ENCODE peak calls at places on chromosomes 5 and 9, in eight cellular contexts. A is ecto neural progenitor cell; N is naive B cell; G is stimulated activated CD4-positive, alpha-beta T cell treated with anti-CD3 and anti-CD28 coated beads, Interleukin-15, amount 100 ng/mL, for 24 hours; U is transverse colon; O is HCEC 1CT; Z is HTR-8/SVneo; E is nucleus accumbens. D is an unnamed sample.

GRCh38 chr5:177130211-177131018 is 3.2 kb upstream of the NSD1 start:
- DNase-seq in A (no peak), N (no peak), G (no peak), U (no peak), O (peak; percentile 18), Z (no peak), E (no peak), D (no peak)

GRCh38 chr9:120438111-120438510 is 141.9 kb downstream of the CDK5RAP2 start:
- DNase-seq in A (no peak), N (no peak), G (no peak), U (no peak), O (peak; percentile 1), Z (no peak), E (no peak), D (no peak)

GRCh38 chr5:35198096-35198495 is 32.2 kb downstream of the PRLR start:
- DNase-seq in A (no peak), N (no peak), G (no peak), U (peak; percentile 74), O (peak; percentile 46), Z (peak; percentile 24), E (no peak), D (no peak)

GRCh38 chr9:79817469-79818004 is 245.8 kb downstream of the TLE4 start:
- DNase-seq in A (no peak), N (no peak), G (no peak), U (no peak), O (no peak), Z (no peak), E (no peak), D (no peak)

GRCh38 chr5:174535691-174536090 is 188.7 kb upstream of the MSX2 start:
- DNase-seq in A (no peak), N (no peak), G (no peak), U (no peak), O (peak; percentile 46), Z (peak; percentile 55), E (no peak), D (no peak)

GRCh38 chr5:16690243-16690839 is 73.5 kb upstream of the RETREG1 start:
- DNase-seq in A (peak; percentile 70), N (no peak), G (peak; percentile 29), U (no peak), O (peak; percentile 46), Z (peak; percentile 88), E (no peak), D (no peak)

GRCh38 chr5:137594717-137595116 is 95.6 kb upstream of the SPOCK1 start:
- DNase-seq in A (peak; percentile 15), N (no peak), G (no peak), U (no peak), O (no peak), Z (no peak), E (no peak), D (no peak)

GRCh38 chr9:137488330-137488653 is 29.2 kb upstream of the NSMF start:
- DNase-seq in A (no peak), N (no peak), G (no peak), U (peak; percentile 27), O (no peak), Z (no peak), E (no peak), D (no peak)

GRCh38 chr9:89153618-89154017 is 25.0 kb downstream of the SHC3 start:
- DNase-seq in A (no peak), N (no peak), G (peak; percentile 61), U (no peak), O (peak; percentile 98), Z (no peak), E (no peak), D (no peak)

GRCh38 chr5:180499684-180500083 is 5.5 kb downstream of the CNOT6 start:
- DNase-seq in A (no peak), N (no peak), G (no peak), U (no peak), O (no peak), Z (no peak), E (no peak), D (no peak)

GRCh38 chr5:27020965-27021364 is 17.4 kb downstream of the CDH9 start:
- DNase-seq in A (no peak), N (no peak), G (no peak), U (no peak), O (peak; percentile 58), Z (peak; percentile 31), E (no peak), D (no peak)

GRCh38 chr5:91937121-91937520 is 554.0 kb upstream of the ARRDC3 start:
- DNase-seq in A (no peak), N (no peak), G (no peak), U (no peak), O (peak; percentile 24), Z (no peak), E (no peak), D (no peak)